ENCODE peak calls at places on chromosomes 11 and 22, in six cellular contexts. One of them, this sample, is unnamed.

GRCh38 chr11:77253690-77254089 is 47.8 kb downstream of the GDPD4 start:
- DNase-seq in amygdala: no peak
- DNase-seq in GM03348: no peak
- DNase-seq in ureter: no peak
- DNase-seq in neural crest cell: no peak
- DNase-seq in foreskin fibroblast: no peak
- DNase-seq in this sample: no peak

GRCh38 chr22:37501610-37502341 is 15.6 kb upstream of the MFNG start:
- DNase-seq in GM03348: peak
- DNase-seq in neural crest cell: no peak
- DNase-seq in ureter: peak
- DNase-seq in amygdala: no peak
- DNase-seq in foreskin fibroblast: peak
- DNase-seq in this sample: peak

GRCh38 chr11:38593649-38594048 is 1995.6 kb upstream of the RAG2 start:
- DNase-seq in foreskin fibroblast: peak
- DNase-seq in amygdala: no peak
- DNase-seq in ureter: no peak
- DNase-seq in GM03348: no peak
- DNase-seq in neural crest cell: no peak
- DNase-seq in this sample: no peak

GRCh38 chr11:111878385-111878765 is 590 bp downstream of the FDXACB1 start:
- DNase-seq in foreskin fibroblast: peak
- DNase-seq in amygdala: no peak
- DNase-seq in GM03348: no peak
- DNase-seq in ureter: no peak
- DNase-seq in neural crest cell: no peak
- DNase-seq in this sample: no peak

GRCh38 chr11:10540546-10540914 is 457 bp downstream of the RNF141 start:
- DNase-seq in neural crest cell: no peak
- DNase-seq in amygdala: peak
- DNase-seq in foreskin fibroblast: peak
- DNase-seq in GM03348: peak
- DNase-seq in ureter: peak
- DNase-seq in this sample: peak

GRCh38 chr11:36818410-36818809 is 220.4 kb upstream of the RAG2 start:
- DNase-seq in neural crest cell: no peak
- DNase-seq in amygdala: no peak
- DNase-seq in foreskin fibroblast: peak
- DNase-seq in ureter: no peak
- DNase-seq in GM03348: peak
- DNase-seq in this sample: no peak

GRCh38 chr11:44625759-44626523 is 60.5 kb downstream of the CD82 start:
- DNase-seq in foreskin fibroblast: no peak
- DNase-seq in ureter: peak
- DNase-seq in GM03348: no peak
- DNase-seq in neural crest cell: no peak
- DNase-seq in amygdala: no peak
- DNase-seq in this sample: no peak

GRCh38 chr11:206516-207212 is 535 bp downstream of the BET1L start:
- DNase-seq in ureter: no peak
- DNase-seq in foreskin fibroblast: peak
- DNase-seq in amygdala: no peak
- DNase-seq in neural crest cell: no peak
- DNase-seq in GM03348: peak
- DNase-seq in this sample: no peak

GRCh38 chr11:79437274-79437980 is 3.4 kb downstream of the TENM4 start:
- DNase-seq in GM03348: peak
- DNase-seq in amygdala: peak
- DNase-seq in neural crest cell: peak
- DNase-seq in ureter: no peak
- DNase-seq in foreskin fibroblast: peak
- DNase-seq in this sample: no peak

GRCh38 chr11:17979770-17980371 is 33.0 kb downstream of the SERGEF start:
- DNase-seq in neural crest cell: peak
- DNase-seq in GM03348: peak
- DNase-seq in amygdala: no peak
- DNase-seq in ureter: no peak
- DNase-seq in foreskin fibroblast: peak
- DNase-seq in this sample: no peak

GRCh38 chr11:125251956-125252355 is 87.4 kb downstream of the PKNOX2 start:
- DNase-seq in neural crest cell: no peak
- DNase-seq in foreskin fibroblast: no peak
- DNase-seq in ureter: no peak
- DNase-seq in GM03348: no peak
- DNase-seq in amygdala: no peak
- DNase-seq in this sample: no peak

GRCh38 chr11:19777342-19778102 is 64.9 kb downstream of the NAV2 start:
- DNase-seq in neural crest cell: no peak
- DNase-seq in foreskin fibroblast: peak
- DNase-seq in ureter: no peak
- DNase-seq in amygdala: no peak
- DNase-seq in GM03348: peak
- DNase-seq in this sample: peak

GRCh38 chr11:43868852-43869567 is 11.6 kb upstream of the ALKBH3 start:
- DNase-seq in ureter: no peak
- DNase-seq in neural crest cell: no peak
- DNase-seq in GM03348: peak
- DNase-seq in amygdala: no peak
- DNase-seq in foreskin fibroblast: peak
- DNase-seq in this sample: peak

GRCh38 chr22:40479126-40479800 is 108.9 kb downstream of the SGSM3 start:
- DNase-seq in neural crest cell: no peak
- DNase-seq in foreskin fibroblast: peak
- DNase-seq in GM03348: no peak
- DNase-seq in amygdala: no peak
- DNase-seq in ureter: no peak
- DNase-seq in this sample: no peak

GRCh38 chr22:26394787-26395186 is 34.3 kb upstream of the ASPHD2 start:
- DNase-seq in GM03348: no peak
- DNase-seq in amygdala: no peak
- DNase-seq in foreskin fibroblast: no peak
- DNase-seq in neural crest cell: no peak
- DNase-seq in ureter: no peak
- DNase-seq in this sample: no peak

GRCh38 chr11:120135838-120136237 is 2.1 kb downstream of the TRIM29 start:
- DNase-seq in neural crest cell: no peak
- DNase-seq in GM03348: no peak
- DNase-seq in foreskin fibroblast: no peak
- DNase-seq in ureter: peak
- DNase-seq in amygdala: no peak
- DNase-seq in this sample: no peak

GRCh38 chr22:19522190-19522880 is 1.9 kb downstream of the CLDN5 start:
- DNase-seq in ureter: no peak
- DNase-seq in amygdala: peak
- DNase-seq in foreskin fibroblast: no peak
- DNase-seq in GM03348: no peak
- DNase-seq in neural crest cell: no peak
- DNase-seq in this sample: no peak

GRCh38 chr11:8426076-8426475 is 162.4 kb upstream of the LMO1 start:
- DNase-seq in ureter: no peak
- DNase-seq in neural crest cell: no peak
- DNase-seq in amygdala: peak
- DNase-seq in foreskin fibroblast: no peak
- DNase-seq in GM03348: no peak
- DNase-seq in this sample: no peak